ENCODE peak calls at places on chromosome 11, in six cellular contexts. Q is IMR-90, R is H1, A is neuronal stem cell, Z is mesendoderm, U is mesenchymal stem cell. C is an unnamed sample.
A peak's percentile ranks its signal among the peaks of the same experiment; 100 is the strongest.

GRCh38 chr11:116500833-116501622 is 271.8 kb downstream of the BUD13 start:
- DNase-seq in Q (no peak), U (no peak), Z (no peak), R (no peak), A (peak; percentile 33), C (peak; percentile 54)

GRCh38 chr11:116500002-116500832 is 272.6 kb downstream of the BUD13 start:
- DNase-seq in R (no peak), A (no peak), U (no peak), Q (no peak), Z (no peak), C (no peak)

GRCh38 chr11:83545911-83546310 is 259.7 kb upstream of the CCDC90B start:
- DNase-seq in Q (no peak), R (no peak), A (no peak), Z (no peak), U (no peak), C (no peak)

GRCh38 chr11:126282361-126282741 is 542 bp upstream of the TIRAP start:
- DNase-seq in Q (peak; percentile 35), Z (peak; percentile 52), A (no peak), R (peak; percentile 64), U (peak; percentile 38), C (peak; percentile 59)

GRCh38 chr11:69383946-69384547 is 90.1 kb downstream of the MYEOV start:
- DNase-seq in U (no peak), Z (no peak), A (no peak), R (no peak), Q (no peak), C (no peak)

GRCh38 chr11:93000511-93001476 is 31.3 kb downstream of the MTNR1B start:
- DNase-seq in R (no peak), Q (peak; percentile 95), A (no peak), Z (no peak), U (peak; percentile 73), C (no peak)

GRCh38 chr11:45245237-45246045 is 40.7 kb downstream of the SYT13 start:
- DNase-seq in Q (no peak), U (no peak), Z (no peak), A (no peak), R (no peak), C (no peak)

GRCh38 chr11:87176044-87176443 is 138.3 kb downstream of the TMEM135 start:
- DNase-seq in A (no peak), R (no peak), U (no peak), Q (peak; percentile 22), Z (peak; percentile 68), C (no peak)

GRCh38 chr11:64312947-64313346 is 4.4 kb downstream of the TRMT112 start:
- DNase-seq in A (no peak), Q (no peak), R (no peak), U (no peak), Z (no peak), C (no peak)

GRCh38 chr11:46894961-46895360 is 23.4 kb downstream of the LRP4 start:
- DNase-seq in R (no peak), Q (no peak), Z (no peak), A (no peak), U (no peak), C (no peak)

GRCh38 chr11:11451501-11452005 is 98.5 kb upstream of the CSNK2A3 start:
- DNase-seq in A (no peak), R (no peak), Z (peak; percentile 34), Q (peak; percentile 24), U (no peak), C (no peak)

GRCh38 chr11:10926801-10927200 is 68.9 kb upstream of the ZBED5 start:
- DNase-seq in Z (no peak), Q (peak; percentile 35), A (no peak), R (no peak), U (no peak), C (no peak)

GRCh38 chr11:88414385-88414861 is 76.9 kb upstream of the CTSC start:
- DNase-seq in Z (no peak), Q (peak; percentile 68), A (no peak), U (peak; percentile 86), R (no peak), C (no peak)

GRCh38 chr11:9577551-9577950 is 4.1 kb downstream of the WEE1 start:
- DNase-seq in Q (peak; percentile 58), R (peak; percentile 20), A (no peak), U (peak; percentile 78), Z (no peak), C (no peak)

GRCh38 chr11:100687032-100687629 is at the start of gene ARHGAP42:
- DNase-seq in A (peak; percentile 46), U (peak; percentile 74), Q (peak; percentile 48), R (peak; percentile 86), Z (peak; percentile 93), C (peak; percentile 91)

GRCh38 chr11:20415432-20415831 is 27.9 kb downstream of the PRMT3 start:
- DNase-seq in U (no peak), A (no peak), R (no peak), Q (no peak), Z (no peak), C (no peak)

GRCh38 chr11:65316979-65317786 is 2.5 kb downstream of the CDC42EP2 start:
- DNase-seq in Z (peak; percentile 60), Q (peak; percentile 84), U (peak; percentile 62), A (no peak), R (peak; percentile 62), C (peak; percentile 81)

GRCh38 chr11:114848027-114848426 is 169.7 kb downstream of the NXPE2 start:
- DNase-seq in A (no peak), R (no peak), Z (peak; percentile 26), U (no peak), Q (no peak), C (no peak)

GRCh38 chr11:69931994-69932910 is 113.0 kb upstream of the FGF3 start:
- DNase-seq in U (no peak), R (no peak), Z (no peak), Q (no peak), A (no peak), C (no peak)

GRCh38 chr11:36452231-36452630 is 57.8 kb downstream of the TRAF6 start:
- DNase-seq in A (no peak), Q (peak; percentile 32), U (peak; percentile 68), Z (no peak), R (no peak), C (no peak)

GRCh38 chr11:124879229-124879998 is 14.2 kb downstream of the ROBO3 start:
- DNase-seq in A (no peak), Z (no peak), R (no peak), U (no peak), Q (no peak), C (peak; percentile 9)

GRCh38 chr11:43693731-43694130 is 13.2 kb downstream of the HSD17B12 start:
- DNase-seq in R (no peak), A (no peak), Q (no peak), U (no peak), Z (no peak), C (no peak)

GRCh38 chr11:83019888-83020579 is 51.7 kb downstream of the RAB30 start:
- DNase-seq in A (no peak), Z (no peak), Q (no peak), R (no peak), U (no peak), C (no peak)

GRCh38 chr11:32118025-32118974 is 27.4 kb downstream of the RCN1 start:
- DNase-seq in Z (no peak), R (no peak), A (no peak), U (peak; percentile 70), Q (peak; percentile 80), C (no peak)

GRCh38 chr11:58504232-58504631 is 3.7 kb downstream of the OR5B21 start:
- DNase-seq in R (no peak), A (no peak), U (no peak), Z (no peak), Q (no peak), C (no peak)

DNA sequence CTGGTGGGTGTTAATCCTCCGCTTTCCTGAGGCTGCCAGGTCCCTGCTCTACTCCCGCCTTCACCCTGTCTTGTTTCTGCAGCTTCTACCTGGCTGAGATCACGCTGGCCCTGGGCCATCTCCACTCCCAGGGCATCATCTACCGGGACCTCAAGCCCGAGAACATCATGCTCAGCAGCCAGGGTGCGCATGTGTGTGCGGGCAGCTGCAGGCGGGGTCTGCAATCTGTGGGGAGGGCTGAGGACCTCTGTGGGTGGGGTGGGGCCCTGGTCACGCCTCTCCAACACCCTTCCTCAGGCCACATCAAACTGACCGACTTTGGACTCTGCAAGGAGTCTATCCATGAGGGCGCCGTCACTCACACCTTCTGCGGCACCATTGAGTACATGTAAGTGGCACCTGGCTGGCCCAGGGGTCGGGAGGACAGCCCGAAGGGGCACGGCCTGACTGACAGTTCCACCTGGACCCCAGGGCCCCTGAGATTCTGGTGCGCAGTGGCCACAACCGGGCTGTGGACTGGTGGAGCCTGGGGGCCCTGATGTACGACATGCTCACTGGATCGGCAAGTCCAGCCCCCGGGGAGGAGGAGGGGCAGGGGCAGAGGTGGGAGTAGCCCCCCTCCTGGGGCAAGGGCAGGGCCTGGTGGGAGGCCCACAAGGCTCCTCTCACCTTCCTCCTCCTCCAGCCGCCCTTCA is 4.5 kb downstream of the RPS6KB2 start:
- DNase-seq in U (no peak), A (no peak), R (no peak), Q (no peak), Z (no peak), C (no peak)
- H2BK15ac ChIP-seq in U (no peak overlapping the region), A (no peak overlapping the region), R (no peak overlapping the region), Q (no peak overlapping the region), Z (no peak overlapping the region), C (no peak overlapping the region)

GRCh38 chr11:111606986-111607385 is 4.7 kb downstream of the SIK2 start:
- DNase-seq in U (no peak), A (no peak), Z (no peak), Q (peak; percentile 37), R (no peak), C (no peak)
- H2BK15ac ChIP-seq in U (no peak overlapping the region), A (no peak overlapping the region), Z (no peak overlapping the region), Q (no peak overlapping the region), R (no peak overlapping the region), C (no peak overlapping the region)

DNA sequence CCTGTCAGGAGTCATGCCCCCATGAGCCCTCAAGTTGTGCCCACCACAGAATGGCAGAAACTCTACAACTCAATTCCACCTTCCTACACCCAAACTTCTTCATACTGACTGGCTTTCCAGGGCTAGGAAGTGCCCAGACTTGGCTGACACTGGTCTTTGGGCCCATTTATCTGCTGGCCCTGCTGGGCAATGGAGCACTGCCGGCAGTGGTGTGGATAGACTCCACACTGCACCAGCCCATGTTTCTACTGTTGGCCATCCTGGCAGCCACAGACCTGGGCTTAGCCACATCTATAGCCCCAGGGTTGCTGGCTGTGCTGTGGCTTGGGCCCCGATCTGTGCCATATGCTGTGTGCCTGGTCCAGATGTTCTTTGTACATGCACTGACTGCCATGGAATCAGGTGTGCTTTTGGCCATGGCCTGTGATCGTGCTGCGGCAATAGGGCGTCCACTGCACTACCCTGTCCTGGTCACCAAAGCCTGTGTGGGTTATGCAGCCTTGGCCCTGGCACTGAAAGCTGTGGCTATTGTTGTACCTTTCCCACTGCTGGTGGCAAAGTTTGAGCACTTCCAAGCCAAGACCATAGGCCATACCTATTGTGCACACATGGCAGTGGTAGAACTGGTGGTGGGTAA is at the start of gene OR52W1:
- DNase-seq in R (no peak), Q (no peak), Z (no peak), A (no peak), U (no peak), C (no peak)
- H2BK15ac ChIP-seq in R (no peak within 1 kb of the TSS), Q (no peak within 1 kb of the TSS), Z (no peak within 1 kb of the TSS), A (no peak within 1 kb of the TSS), U (no peak within 1 kb of the TSS), C (no peak within 1 kb of the TSS)

DNA sequence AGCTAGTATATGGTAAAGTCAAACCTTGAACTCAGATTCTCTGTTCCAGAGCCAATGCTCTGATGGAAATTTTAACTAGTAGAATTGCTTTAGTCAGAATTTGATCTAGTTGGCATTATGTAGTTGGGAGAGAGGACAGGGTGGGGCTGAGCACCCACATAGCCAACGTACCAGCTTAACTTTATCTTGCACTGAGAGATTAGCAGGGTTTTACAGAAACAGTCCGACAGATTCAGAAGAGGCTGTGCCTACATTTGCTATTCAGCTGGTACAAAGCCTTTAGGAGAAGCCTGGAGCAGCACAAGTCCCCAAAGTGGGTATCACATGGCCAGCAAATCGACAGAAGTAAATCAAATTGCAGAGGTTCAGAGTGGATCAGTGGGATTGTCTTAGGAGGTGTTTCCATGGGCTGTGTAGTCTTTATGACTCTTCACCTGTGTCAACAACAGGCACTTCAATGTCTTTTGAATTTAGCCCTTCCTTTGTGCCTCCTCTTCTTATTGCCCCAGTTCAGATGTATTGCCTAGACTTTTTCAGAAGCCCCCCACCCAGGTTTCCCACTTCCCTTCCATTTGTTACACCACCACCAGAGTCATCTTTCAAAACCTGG is 7.3 kb upstream of the CSRP3 start:
- DNase-seq in R (no peak), U (no peak), Q (no peak), A (no peak), Z (no peak), C (no peak)
- H2BK15ac ChIP-seq in R (no peak overlapping the region), U (no peak overlapping the region), Q (no peak overlapping the region), A (no peak overlapping the region), Z (no peak overlapping the region), C (no peak overlapping the region)